ENCODE peak calls at places on chromosomes 12 and 14, in nine cellular contexts. I is upper lobe of right lung, V is globus pallidus, G is left ventricle myocardium inferior, H is activated T-cell treated with anti-CD3 and anti-CD28 coated beads for 4 hours, C is NT2/D1, Q is mesendoderm, E is type B pancreatic cell, M is endothelial cell. P is an unnamed sample.

GRCh38 chr12:26317942-26318565 is 122.7 kb downstream of the SSPN start:
- DNase-seq in M (no peak), Q (no peak), E (no peak), V (no peak), H (no peak), I (no peak), G (no peak), C (no peak), P (no peak)

GRCh38 chr12:26153421-26154154 is 28.8 kb upstream of the BHLHE41 start:
- DNase-seq in H (no peak), C (no peak), E (no peak), I (no peak), V (no peak), G (no peak), M (no peak), Q (no peak), P (no peak)

GRCh38 chr14:103172921-103173320 is 49.7 kb downstream of the TNFAIP2 start:
- DNase-seq in C (no peak), E (no peak), G (no peak), Q (no peak), I (no peak), M (no peak), V (no peak), H (no peak), P (no peak)

GRCh38 chr12:64390275-64390851 is at the start of gene C12orf56:
- DNase-seq in G (no peak), V (no peak), E (no peak), C (no peak), H (no peak), M (peak), I (no peak), Q (peak), P (no peak)

GRCh38 chr14:63996575-63997220 is 143.9 kb downstream of the SYNE2 start:
- DNase-seq in G (no peak), C (no peak), H (no peak), V (no peak), I (no peak), Q (no peak), M (no peak), E (no peak), P (no peak)

GRCh38 chr12:113129664-113130456 is 5.7 kb downstream of the RASAL1 start:
- DNase-seq in C (no peak), M (no peak), Q (no peak), E (no peak), I (no peak), H (no peak), V (no peak), G (no peak), P (no peak)

GRCh38 chr12:131194166-131194565 is 240.5 kb downstream of the ADGRD1 start:
- DNase-seq in C (no peak), M (no peak), Q (no peak), G (no peak), H (no peak), I (peak), V (no peak), E (peak), P (no peak)

GRCh38 chr12:42180990-42181611 is 36.4 kb upstream of the GXYLT1 start:
- DNase-seq in V (peak), M (no peak), C (no peak), H (no peak), E (no peak), I (no peak), Q (no peak), G (no peak), P (no peak)

GRCh38 chr14:104804481-104805325 is 3.8 kb downstream of the ZBTB42 start:
- DNase-seq in E (no peak), H (no peak), G (no peak), V (no peak), C (no peak), Q (no peak), I (no peak), M (no peak), P (no peak)

GRCh38 chr12:51683763-51684357 is 92.8 kb downstream of the SCN8A start:
- DNase-seq in C (no peak), Q (no peak), H (no peak), I (no peak), M (no peak), E (no peak), G (no peak), V (no peak), P (no peak)

GRCh38 chr14:59204305-59204704 is 15.8 kb downstream of the DAAM1 start:
- DNase-seq in V (no peak), H (no peak), G (no peak), Q (no peak), E (no peak), M (no peak), I (no peak), C (no peak), P (no peak)

GRCh38 chr12:58443273-58443980 is 476.9 kb downstream of the LRIG3 start:
- DNase-seq in M (peak), E (no peak), V (no peak), I (no peak), C (no peak), H (no peak), G (no peak), Q (peak), P (no peak)

GRCh38 chr14:76644875-76645518 is 116.3 kb upstream of the VASH1 start:
- DNase-seq in Q (peak), E (peak), M (peak), V (peak), G (peak), C (peak), I (no peak), H (no peak), P (no peak)

GRCh38 chr12:42162198-42162597 is 17.5 kb upstream of the GXYLT1 start:
- DNase-seq in E (no peak), V (no peak), M (no peak), C (no peak), I (no peak), Q (no peak), H (no peak), G (no peak), P (no peak)

GRCh38 chr12:1357171-1357570 is 237.2 kb downstream of the FBXL14 start:
- DNase-seq in E (no peak), C (no peak), G (no peak), M (no peak), V (no peak), H (no peak), I (no peak), Q (peak), P (no peak)

GRCh38 chr14:37903561-37904191 is 304.0 kb upstream of the SSTR1 start:
- DNase-seq in M (peak), V (peak), Q (peak), I (no peak), G (no peak), E (no peak), C (peak), H (no peak), P (no peak)

GRCh38 chr12:113062502-113063395 is 6.2 kb downstream of the DTX1 start:
- DNase-seq in V (no peak), M (no peak), Q (no peak), H (no peak), C (no peak), E (no peak), G (no peak), I (peak), P (no peak)

GRCh38 chr12:108815875-108816594 is 41.3 kb downstream of the SSH1 start:
- DNase-seq in I (no peak), E (no peak), C (no peak), M (no peak), V (no peak), H (no peak), Q (no peak), G (no peak), P (no peak)

GRCh38 chr14:66709292-66709691 is 201.3 kb downstream of the GPHN start:
- DNase-seq in V (peak), M (no peak), Q (no peak), I (no peak), E (no peak), H (no peak), G (no peak), C (no peak), P (no peak)

GRCh38 chr14:53900499-53900898 is 56.1 kb downstream of the BMP4 start:
- DNase-seq in M (no peak), V (no peak), G (peak), E (no peak), C (no peak), H (no peak), Q (no peak), I (no peak), P (no peak)

GRCh38 chr14:68285421-68286179 is 466.0 kb downstream of the RAD51B start:
- DNase-seq in E (no peak), Q (no peak), H (peak), I (no peak), M (no peak), G (no peak), V (no peak), C (no peak), P (peak)

GRCh38 chr14:86038401-86038985 is 508.5 kb downstream of the FLRT2 start:
- DNase-seq in I (peak), E (no peak), Q (peak), M (peak), C (peak), H (peak), V (peak), G (no peak), P (no peak)

GRCh38 chr12:71397433-71397954 is 42.1 kb upstream of the LGR5 start:
- DNase-seq in C (no peak), Q (peak), V (no peak), E (no peak), H (no peak), M (no peak), I (no peak), G (no peak), P (no peak)

GRCh38 chr12:125194999-125195398 is 129.8 kb downstream of the AACS start:
- DNase-seq in E (no peak), I (no peak), H (no peak), M (no peak), G (no peak), C (no peak), Q (no peak), V (no peak), P (no peak)

GRCh38 chr12:14214495-14214894 is 151.0 kb upstream of the ATF7IP start:
- DNase-seq in V (no peak), H (no peak), I (no peak), M (no peak), Q (no peak), E (no peak), G (no peak), C (no peak), P (no peak)

GRCh38 chr12:132888852-132889251 is 1.4 kb upstream of the CHFR start:
- DNase-seq in I (no peak), E (no peak), Q (peak), V (no peak), G (no peak), M (no peak), H (no peak), C (peak), P (no peak)

GRCh38 chr12:89671469-89671868 is 37.2 kb downstream of the ATP2B1 start:
- DNase-seq in Q (peak), G (no peak), E (no peak), H (no peak), V (no peak), C (no peak), I (no peak), M (no peak), P (no peak)

GRCh38 chr12:47816646-47817271 is 2.9 kb downstream of the HDAC7 start:
- DNase-seq in M (peak), E (no peak), V (no peak), H (no peak), C (no peak), Q (peak), I (peak), G (no peak), P (no peak)

GRCh38 chr12:59938190-59938962 is 342.5 kb downstream of the SLC16A7 start:
- DNase-seq in G (no peak), M (no peak), I (no peak), Q (peak), V (no peak), E (no peak), C (peak), H (no peak), P (no peak)

GRCh38 chr12:9707864-9708808 is 24.8 kb downstream of the CLECL1 start:
- DNase-seq in C (peak), H (peak), V (peak), G (peak), M (peak), E (no peak), Q (peak), I (no peak), P (peak)

GRCh38 chr14:77562681-77563080 is 53.8 kb downstream of the SPTLC2 start:
- DNase-seq in G (no peak), V (no peak), Q (no peak), C (no peak), I (no peak), H (no peak), M (no peak), E (no peak), P (no peak)

GRCh38 chr12:110940933-110941332 is 20.6 kb upstream of the MYL2 start:
- DNase-seq in C (no peak), I (no peak), M (no peak), E (no peak), V (no peak), G (no peak), H (no peak), Q (no peak), P (no peak)

GRCh38 chr12:106671840-106672239 is 89.0 kb downstream of the RFX4 start:
- DNase-seq in V (no peak), M (no peak), Q (no peak), I (no peak), G (no peak), H (no peak), E (no peak), C (no peak), P (no peak)

GRCh38 chr14:75418779-75419768 is 8.7 kb upstream of the JDP2 start:
- DNase-seq in H (peak), V (no peak), E (no peak), M (peak), I (peak), G (no peak), C (peak), Q (peak), P (no peak)

GRCh38 chr14:102752239-102752847 is 24.9 kb upstream of the TRAF3 start:
- DNase-seq in I (no peak), C (no peak), H (no peak), Q (no peak), M (no peak), V (no peak), G (no peak), E (no peak), P (no peak)